ENCODE peak calls at places on chromosomes 11 and 22, in eight cellular contexts. B is effector memory CD4-positive, alpha-beta T cell; P is ovary; U is EL; Y is frontal cortex; M is fibroblast of the conjunctiva; X is T-cell; F is kidney epithelial cell. S is an unnamed sample.

GRCh38 chr11:12806113-12806512 is 131.9 kb downstream of the TEAD1 start:
- DNase-seq in B (no peak), P (no peak), U (no peak), Y (no peak), M (no peak), X (no peak), F (no peak), S (no peak)

GRCh38 chr11:120977470-120977869 is 46.4 kb upstream of the TBCEL start:
- DNase-seq in B (no peak), P (no peak), U (no peak), Y (no peak), M (no peak), X (no peak), F (no peak), S (no peak)

GRCh38 chr11:119169272-119169719 is 771 bp downstream of the NLRX1 start:
- DNase-seq in B (no peak), P (peak; percentile 56), U (peak; percentile 45), Y (no peak), M (no peak), X (no peak), F (peak; percentile 32), S (no peak)

GRCh38 chr11:130737866-130738431 is 178.3 kb downstream of the SNX19 start:
- DNase-seq in B (no peak), P (peak; percentile 61), U (peak; percentile 93), Y (no peak), M (peak; percentile 53), X (no peak), F (no peak), S (no peak)

GRCh38 chr11:61890536-61891330 is 612 bp downstream of the FADS3 start:
- DNase-seq in B (peak; percentile 7), P (peak; percentile 74), U (peak; percentile 84), Y (no peak), M (peak; percentile 21), X (peak; percentile 29), F (peak; percentile 57), S (peak; percentile 84)

GRCh38 chr22:30234786-30235470 is 11.6 kb downstream of the LIF start:
- DNase-seq in B (no peak), P (peak; percentile 74), U (peak; percentile 48), Y (no peak), M (peak; percentile 37), X (no peak), F (peak; percentile 62), S (no peak)

GRCh38 chr11:61891331-61892084 is at the start of gene FADS3:
- DNase-seq in B (peak; percentile 60), P (peak; percentile 88), U (peak; percentile 87), Y (peak; percentile 96), M (peak; percentile 52), X (peak; percentile 41), F (no peak), S (peak; percentile 92)

GRCh38 chr11:3160252-3161031 is 4.7 kb downstream of the OSBPL5 start:
- DNase-seq in B (no peak), P (peak; percentile 92), U (peak; percentile 96), Y (peak; percentile 71), M (peak; percentile 86), X (no peak), F (peak; percentile 49), S (peak; percentile 94)

GRCh38 chr11:76075699-76076098 is 130.6 kb downstream of the WNT11 start:
- DNase-seq in B (no peak), P (no peak), U (no peak), Y (no peak), M (no peak), X (no peak), F (no peak), S (no peak)

GRCh38 chr22:16969508-16970327 is 38.3 kb downstream of the GAB4 start:
- DNase-seq in B (no peak), P (no peak), U (no peak), Y (no peak), M (no peak), X (no peak), F (no peak), S (no peak)

GRCh38 chr11:5504403-5504891 is 5.3 kb downstream of the UBQLN3 start:
- DNase-seq in B (no peak), P (no peak), U (no peak), Y (no peak), M (no peak), X (no peak), F (no peak), S (no peak)

GRCh38 chr22:39414886-39415285 is 15.3 kb downstream of the TAB1 start:
- DNase-seq in B (no peak), P (no peak), U (no peak), Y (no peak), M (no peak), X (no peak), F (no peak), S (no peak)